ENCODE peak calls at places on chromosomes 13 and 19, in eight cellular contexts. T is fibroblast of mammary gland; J is astrocyte; D is AG04450; B is hepatic stellate cell; W is epithelial cell of prostate; U is stimulated activated CD8-positive, alpha-beta memory T cell treated with anti-CD3 and anti-CD28 coated beads, Interleukin-4, amount 100 ng/mL, for 4 hours; R is kidney epithelial cell. G is an unnamed sample.

GRCh38 chr13:33197551-33197971 is 88.0 kb downstream of the STARD13 start:
- DNase-seq in T (no peak), B (no peak), U (no peak), J (no peak), D (no peak), W (no peak), R (no peak), G (peak)

GRCh38 chr13:94712812-94713555 is 639 bp upstream of the SOX21 start:
- DNase-seq in T (peak), U (no peak), B (no peak), W (no peak), J (peak), R (peak), D (no peak), G (peak)

GRCh38 chr13:63901630-63902029 is 2486.0 kb upstream of the PCDH20 start:
- DNase-seq in W (no peak), T (no peak), U (no peak), R (no peak), J (no peak), D (no peak), B (no peak), G (no peak)

GRCh38 chr19:6275170-6275744 is 4.5 kb downstream of the MLLT1 start:
- DNase-seq in R (no peak), W (no peak), T (no peak), U (no peak), B (no peak), J (no peak), D (no peak), G (no peak)

GRCh38 chr13:57739089-57739488 is 107.5 kb downstream of the PCDH17 start:
- DNase-seq in D (no peak), J (no peak), R (no peak), T (no peak), U (no peak), W (no peak), B (no peak), G (no peak)

GRCh38 chr13:98977568-98978270 is at the start of gene DOCK9:
- DNase-seq in J (peak), W (no peak), B (peak), R (peak), T (peak), U (no peak), D (no peak), G (peak)

GRCh38 chr19:1261863-1262686 is 7.1 kb upstream of the CIRBP start:
- DNase-seq in W (no peak), B (no peak), T (peak), U (no peak), D (no peak), R (no peak), J (peak), G (no peak)

GRCh38 chr13:114057131-114058050 is 75.0 kb downstream of the RASA3 start:
- DNase-seq in B (no peak), J (no peak), R (no peak), T (no peak), W (no peak), U (no peak), D (no peak), G (peak)

GRCh38 chr19:7673995-7674667 is 2.8 kb upstream of the MCEMP1 start:
- DNase-seq in U (no peak), W (no peak), J (peak), B (peak), R (no peak), D (no peak), T (peak), G (peak)

GRCh38 chr19:41701401-41702075 is 6.9 kb upstream of the CEACAM5 start:
- DNase-seq in U (no peak), B (no peak), R (no peak), T (no peak), W (no peak), D (no peak), J (no peak), G (no peak)

GRCh38 chr13:112510002-112510780 is 77.8 kb downstream of the TUBGCP3 start:
- DNase-seq in B (peak), U (no peak), T (peak), W (peak), R (peak), J (peak), D (peak), G (peak)

GRCh38 chr13:94112227-94112626 is 367.3 kb downstream of the DCT start:
- DNase-seq in J (peak), W (peak), U (no peak), T (peak), D (peak), R (peak), B (peak), G (no peak)

GRCh38 chr13:95494082-95494681 is 58.3 kb upstream of the CLDN10 start:
- DNase-seq in U (no peak), T (peak), B (peak), W (no peak), J (peak), R (no peak), D (peak), G (peak)